ENCODE peak calls at places on chromosomes 7 and 10, in six cellular contexts. O, Q, W, P, M and X are unnamed samples.

GRCh38 chr7:28410628-28411578 is 1.4 kb upstream of the CREB5 start:
- DNase-seq in O (peak), Q (no peak), M (peak), W (peak), P (no peak), X (no peak)

GRCh38 chr10:91210435-91210834 is 10.0 kb upstream of the PCGF5 start:
- DNase-seq in Q (no peak), M (no peak), P (no peak), W (no peak), O (no peak), X (no peak)

GRCh38 chr7:47383696-47384445 is 198.0 kb downstream of the TNS3 start:
- DNase-seq in M (no peak), Q (no peak), O (peak), P (no peak), W (no peak), X (no peak)

GRCh38 chr10:132489053-132489703 is 48.4 kb upstream of the INPP5A start:
- DNase-seq in O (peak), P (no peak), Q (no peak), M (peak), W (no peak), X (no peak)

GRCh38 chr10:76302936-76303656 is 871.7 kb downstream of the LRMDA start:
- DNase-seq in M (peak), W (no peak), O (no peak), P (no peak), Q (no peak), X (no peak)

GRCh38 chr7:81159402-81159801 is 240.6 kb upstream of the SEMA3C start:
- DNase-seq in Q (no peak), W (no peak), P (no peak), M (no peak), O (no peak), X (no peak)

GRCh38 chr7:80488406-80488805 is 23.5 kb downstream of the GNAT3 start:
- DNase-seq in W (no peak), M (no peak), O (no peak), P (no peak), Q (no peak), X (no peak)

GRCh38 chr10:118635674-118636402 is 40.4 kb upstream of the PRLHR start:
- DNase-seq in M (no peak), P (no peak), O (no peak), Q (no peak), W (no peak), X (no peak)

GRCh38 chr7:3272691-3273141 is 28.3 kb upstream of the SDK1 start:
- DNase-seq in O (no peak), W (no peak), Q (no peak), M (no peak), P (no peak), X (no peak)

GRCh38 chr7:87474533-87475358 is 734 bp downstream of the ABCB4 start:
- DNase-seq in Q (no peak), W (peak), P (no peak), O (no peak), M (peak), X (no peak)

GRCh38 chr10:43233601-43234430 is 33.0 kb downstream of the RASGEF1A start:
- DNase-seq in O (peak), M (no peak), W (no peak), P (peak), Q (no peak), X (no peak)

GRCh38 chr7:100432621-100433275 is 3.1 kb downstream of the MEPCE start:
- DNase-seq in O (peak), W (no peak), M (no peak), P (no peak), Q (no peak), X (no peak)

GRCh38 chr7:48627153-48627552 is 297.2 kb upstream of the CDC14C start:
- DNase-seq in Q (no peak), W (no peak), P (no peak), M (no peak), O (no peak), X (no peak)

GRCh38 chr7:69708857-69709256 is 110.6 kb downstream of the AUTS2 start:
- DNase-seq in M (peak), W (no peak), Q (no peak), P (no peak), O (no peak), X (no peak)

GRCh38 chr10:132204781-132205473 is 18.2 kb downstream of the DPYSL4 start:
- DNase-seq in Q (no peak), O (no peak), P (no peak), W (no peak), M (no peak), X (no peak)

GRCh38 chr7:96080021-96080420 is 241.9 kb downstream of the SLC25A13 start:
- DNase-seq in Q (no peak), W (no peak), P (no peak), O (no peak), M (no peak), X (no peak)

GRCh38 chr7:155425011-155425340 is 33.0 kb upstream of the EN2 start:
- DNase-seq in W (no peak), P (no peak), O (peak), Q (no peak), M (no peak), X (no peak)

GRCh38 chr10:48206470-48207250 is 67.8 kb downstream of the FRMPD2 start:
- DNase-seq in M (no peak), O (no peak), Q (no peak), P (no peak), W (no peak), X (no peak)

GRCh38 chr7:16649196-16649595 is 3.2 kb downstream of the BZW2 start:
- DNase-seq in M (no peak), Q (no peak), P (no peak), W (peak), O (no peak), X (no peak)

GRCh38 chr7:48938539-48938938 is 14.2 kb downstream of the CDC14C start:
- DNase-seq in M (peak), O (no peak), Q (no peak), P (no peak), W (no peak), X (no peak)

GRCh38 chr7:24024689-24025088 is 259.3 kb upstream of the NPY start:
- DNase-seq in M (no peak), Q (no peak), O (no peak), P (no peak), W (no peak), X (no peak)

GRCh38 chr7:73703985-73704639 is 15.4 kb downstream of the STX1A start:
- DNase-seq in Q (peak), O (peak), M (peak), P (no peak), W (peak), X (peak)